ENCODE peak calls at places on chromosomes 6 and 20, in five cellular contexts. Y is astrocyte of the spinal cord; Z is stimulated activated CD8-positive, alpha-beta memory T cell treated with anti-CD3 and anti-CD28 coated beads, Interleukin-15, amount 100 ng/mL, for 48 hours; O is ascending aorta; V is lung. X is an unnamed sample.

GRCh38 chr6:22926613-22927348 is 357.4 kb downstream of the HDGFL1 start:
- DNase-seq in V (no peak), O (no peak), Y (no peak), Z (no peak), X (no peak)

GRCh38 chr6:24931752-24932691 is 3.7 kb downstream of the RIPOR2 start:
- DNase-seq in Z (no peak), Y (peak), O (no peak), V (no peak), X (no peak)

GRCh38 chr6:2765896-2766766 is 938 bp downstream of the WRNIP1 start:
- DNase-seq in V (peak), Y (peak), O (peak), Z (peak), X (no peak)

GRCh38 chr6:34386316-34387137 is 5.9 kb downstream of the NUDT3 start:
- DNase-seq in O (no peak), V (no peak), Z (no peak), Y (peak), X (no peak)

GRCh38 chr20:1371830-1372539 is 20.9 kb downstream of the FKBP1A start:
- DNase-seq in V (no peak), O (no peak), Z (no peak), Y (no peak), X (no peak)

GRCh38 chr6:85460951-85461805 is 11.3 kb downstream of the NT5E start:
- DNase-seq in Z (peak), V (no peak), O (no peak), Y (peak), X (peak)

GRCh38 chr6:83558975-83559374 is 46.6 kb downstream of the PRSS35 start:
- DNase-seq in O (no peak), Z (no peak), Y (no peak), V (no peak), X (no peak)

GRCh38 chr20:57440678-57441509 is 49.7 kb downstream of the RBM38 start:
- DNase-seq in Y (peak), O (peak), Z (no peak), V (peak), X (no peak)

GRCh38 chr6:111418971-111419693 is 63.9 kb downstream of the REV3L start:
- DNase-seq in O (no peak), V (no peak), Z (no peak), Y (peak), X (no peak)

X was measured in GF-D8.